ENCODE peak calls at places on chromosomes 12 and 14, in nine cellular contexts. K is ovary, S is upper lobe of left lung, J is sigmoid colon, D is HCT116, Q is adrenal gland, X is prostate gland, M is H1, N is stomach. G is an unnamed sample.

GRCh38 chr12:120916561-120916960 is 12.4 kb upstream of the SPPL3 start:
- DNase-seq in Q (no peak), M (no peak), K (no peak), J (no peak), S (no peak), N (no peak), D (no peak), X (no peak), G (no peak)

GRCh38 chr12:10615532-10615931 is 2.1 kb upstream of the MAGOHB start:
- DNase-seq in M (no peak), J (no peak), N (no peak), S (no peak), Q (no peak), K (no peak), X (no peak), D (no peak), G (no peak)

GRCh38 chr12:114275937-114276785 is 129.8 kb downstream of the TBX5 start:
- DNase-seq in D (no peak), K (no peak), J (no peak), M (no peak), Q (no peak), X (no peak), S (no peak), N (no peak), G (no peak)

GRCh38 chr12:121530600-121531355 is 50.0 kb downstream of the KDM2B start:
- DNase-seq in Q (peak), N (peak), S (peak), K (peak), M (no peak), J (peak), D (no peak), X (no peak), G (peak)

GRCh38 chr14:99234982-99235491 is 37.0 kb downstream of the BCL11B start:
- DNase-seq in N (no peak), M (peak), K (no peak), J (no peak), X (no peak), S (no peak), Q (no peak), D (peak), G (no peak)

GRCh38 chr14:29805415-29806123 is 122.1 kb downstream of the PRKD1 start:
- DNase-seq in X (no peak), N (peak), J (peak), K (peak), S (peak), D (no peak), M (no peak), Q (peak), G (no peak)

GRCh38 chr14:102902523-102903247 is 19.8 kb upstream of the AMN start:
- DNase-seq in N (no peak), K (no peak), D (no peak), X (no peak), S (no peak), M (no peak), J (no peak), Q (no peak), G (peak)

GRCh38 chr12:92764820-92765219 is 62.0 kb downstream of the PLEKHG7 start:
- DNase-seq in N (no peak), K (no peak), J (no peak), D (no peak), Q (no peak), S (no peak), M (no peak), X (no peak), G (no peak)

GRCh38 chr12:86834217-86834616 is 578.0 kb upstream of the MGAT4C start:
- DNase-seq in S (no peak), X (no peak), Q (no peak), M (no peak), D (no peak), N (no peak), K (no peak), J (no peak), G (no peak)

GRCh38 chr12:42235426-42235825 is 2.6 kb downstream of the YAF2 start:
- DNase-seq in D (no peak), M (no peak), Q (no peak), J (no peak), N (no peak), X (peak), K (peak), S (peak), G (no peak)

GRCh38 chr14:56760164-56760914 is 49.9 kb downstream of the OTX2 start:
- DNase-seq in N (no peak), D (no peak), M (no peak), Q (no peak), K (no peak), J (no peak), X (no peak), S (no peak), G (no peak)

GRCh38 chr12:116426391-116427136 is 132.6 kb upstream of the MAP1LC3B2 start:
- DNase-seq in D (peak), S (no peak), M (peak), N (no peak), J (peak), Q (no peak), K (peak), X (no peak), G (no peak)

GRCh38 chr12:50505945-50506344 is 1.2 kb downstream of the DIP2B start:
- DNase-seq in S (peak), K (no peak), M (no peak), D (no peak), X (peak), J (no peak), N (no peak), Q (peak), G (no peak)

GRCh38 chr14:103107941-103108748 is 13.6 kb downstream of the EXOC3L4 start:
- DNase-seq in M (no peak), D (no peak), N (no peak), Q (no peak), J (no peak), K (no peak), X (no peak), S (no peak), G (no peak)

GRCh38 chr12:88235183-88235833 is 93.2 kb downstream of the TMTC3 start:
- DNase-seq in K (no peak), M (no peak), X (no peak), Q (no peak), J (no peak), N (no peak), S (no peak), D (no peak), G (no peak)

GRCh38 chr12:29048787-29049186 is 100.3 kb upstream of the FAR2 start:
- DNase-seq in D (no peak), S (no peak), X (no peak), N (no peak), Q (no peak), K (no peak), J (no peak), M (no peak), G (no peak)

GRCh38 chr14:97854918-97855317 is 1057.7 kb downstream of the VRK1 start:
- DNase-seq in K (no peak), Q (no peak), M (no peak), D (no peak), X (no peak), J (no peak), S (no peak), N (no peak), G (no peak)

GRCh38 chr12:71900091-71900490 is 38.6 kb upstream of the TPH2 start:
- DNase-seq in N (no peak), S (no peak), Q (no peak), X (no peak), K (no peak), J (no peak), D (no peak), M (no peak), G (no peak)

GRCh38 chr12:188910-189621 is 24.9 kb downstream of the SLC6A12 start:
- DNase-seq in S (peak), J (no peak), N (peak), D (no peak), Q (peak), X (no peak), M (peak), K (peak), G (peak)

GRCh38 chr12:96177013-96177412 is 17.2 kb upstream of the ELK3 start:
- DNase-seq in S (peak), M (no peak), D (no peak), J (no peak), X (no peak), Q (no peak), N (no peak), K (no peak), G (no peak)

GRCh38 chr14:93857500-93857899 is 69.2 kb upstream of the PRIMA1 start:
- DNase-seq in X (peak), N (no peak), J (no peak), Q (no peak), D (peak), S (no peak), K (no peak), M (no peak), G (no peak)

GRCh38 chr14:104768437-104769323 is 15.7 kb downstream of the SIVA1 start:
- DNase-seq in X (peak), J (peak), N (peak), M (peak), D (peak), S (peak), Q (peak), K (peak), G (peak)

GRCh38 chr14:79842270-79842669 is 369.0 kb downstream of the DIO2 start:
- DNase-seq in M (no peak), S (peak), D (no peak), N (no peak), K (peak), Q (peak), X (no peak), J (peak), G (no peak)

GRCh38 chr12:46267618-46268348 is 1.1 kb downstream of the SLC38A1 start:
- DNase-seq in M (peak), X (peak), D (no peak), Q (peak), K (peak), S (peak), J (no peak), N (no peak), G (no peak)

GRCh38 chr14:104820669-104821228 is 19.8 kb downstream of the ZBTB42 start:
- DNase-seq in D (no peak), N (peak), M (peak), Q (peak), S (peak), X (peak), J (peak), K (peak), G (no peak)

GRCh38 chr12:7709969-7710368 is 1.3 kb upstream of the DPPA3 start:
- DNase-seq in N (no peak), J (no peak), D (no peak), Q (no peak), S (no peak), X (no peak), M (no peak), K (no peak), G (no peak)

GRCh38 chr14:32593290-32593942 is 264.3 kb downstream of the AKAP6 start:
- DNase-seq in D (no peak), S (no peak), Q (no peak), N (no peak), J (no peak), M (no peak), X (no peak), K (no peak), G (no peak)

GRCh38 chr14:78143489-78144145 is 26.6 kb upstream of the NRXN3 start:
- DNase-seq in K (no peak), J (no peak), M (no peak), X (no peak), S (no peak), D (no peak), N (no peak), Q (no peak), G (no peak)

GRCh38 chr12:1833596-1834028 is 13.2 kb downstream of the LRTM2 start:
- DNase-seq in J (peak), Q (no peak), S (no peak), K (no peak), N (no peak), X (no peak), M (no peak), D (no peak), G (no peak)

GRCh38 chr12:13348464-13348863 is 151.9 kb downstream of the EMP1 start:
- DNase-seq in D (no peak), Q (no peak), M (no peak), N (no peak), J (no peak), S (no peak), K (no peak), X (no peak), G (no peak)

GRCh38 chr12:78096909-78097597 is 266.4 kb downstream of the NAV3 start:
- DNase-seq in K (peak), J (no peak), M (no peak), N (no peak), S (no peak), X (no peak), Q (peak), D (no peak), G (no peak)

GRCh38 chr12:66044731-66045130 is 85.8 kb downstream of the LLPH start:
- DNase-seq in J (no peak), D (no peak), Q (no peak), X (no peak), N (no peak), S (no peak), M (no peak), K (no peak), G (no peak)

GRCh38 chr12:56488041-56488955 is at the start of gene GLS2:
- DNase-seq in M (peak), J (peak), D (no peak), X (peak), N (peak), S (peak), Q (peak), K (peak), G (peak)
- TF ChIP-seq POLR2A in M (no peak), J (no peak), D (no peak), X (no peak), N (no peak), S (no peak), Q (no peak), K (no peak), G (no peak)

GRCh38 chr14:23033801-23034497 is 751 bp downstream of the PSMB5 start:
- DNase-seq in D (no peak), K (no peak), M (no peak), Q (no peak), N (no peak), J (no peak), S (no peak), X (no peak), G (no peak)

GRCh38 chr14:23030936-23031335 is 3.8 kb downstream of the PSMB5 start:
- DNase-seq in X (no peak), J (no peak), Q (no peak), N (no peak), K (no peak), S (no peak), D (no peak), M (no peak), G (no peak)

GRCh38 chr14:23035303-23036164 is 834 bp upstream of the PSMB5 start:
- DNase-seq in Q (no peak), K (no peak), S (no peak), D (no peak), X (no peak), N (no peak), M (no peak), J (no peak), G (no peak)

GRCh38 chr14:23040100-23040499 is 1.9 kb upstream of the PSMB11 start:
- DNase-seq in D (no peak), S (no peak), Q (no peak), J (no peak), N (no peak), K (no peak), M (no peak), X (no peak), G (no peak)

GRCh38 chr14:23034498-23035302 is at the start of gene PSMB5:
- DNase-seq in N (peak), X (peak), Q (peak), S (peak), K (peak), M (peak), J (peak), D (peak), G (peak)
- TF ChIP-seq POLR2A in N (no peak), X (peak), Q (peak), S (peak), K (no peak), M (peak), J (peak), D (peak), G (peak)

GRCh38 chr12:52188658-52189057 is 3.2 kb downstream of the KRT80 start:
- DNase-seq in S (no peak), K (no peak), D (no peak), N (no peak), X (no peak), M (no peak), Q (no peak), J (no peak), G (no peak)
- TF ChIP-seq POLR2A in S (no peak), K (no peak), D (no peak), N (no peak), X (no peak), M (no peak), Q (no peak), J (no peak), G (no peak)

GRCh38 chr12:117742721-117743120 is 226.1 kb downstream of the KSR2 start:
- DNase-seq in S (no peak), M (no peak), Q (no peak), X (no peak), K (no peak), D (no peak), J (no peak), N (no peak), G (no peak)
- TF ChIP-seq POLR2A in S (no peak), M (no peak), Q (no peak), X (no peak), K (no peak), D (no peak), J (no peak), N (no peak), G (no peak)

DNA sequence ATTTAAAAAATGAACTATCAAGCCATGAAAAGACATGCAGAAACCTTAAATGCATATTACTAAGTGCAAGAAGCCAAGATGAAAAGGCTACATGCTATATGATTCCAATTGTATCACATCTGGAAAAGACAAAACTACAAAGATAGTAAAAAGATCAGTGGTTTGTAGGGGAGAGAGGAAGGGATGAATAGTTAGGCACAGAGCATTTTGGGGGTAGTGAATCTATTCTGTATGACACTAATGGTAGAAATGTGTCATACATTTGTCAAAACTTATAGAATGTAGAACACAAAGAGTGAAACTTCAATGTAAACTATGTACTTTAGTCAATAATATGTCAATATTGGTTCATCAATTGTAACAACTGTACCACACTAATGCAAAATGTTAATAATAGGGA is 20.8 kb downstream of the TXNDC16 start:
- DNase-seq in Q (no peak), D (no peak), N (no peak), S (no peak), J (no peak), X (no peak), M (no peak), K (no peak), G (no peak)
- TF ChIP-seq POLR2A in Q (no peak), D (no peak), N (no peak), S (no peak), J (no peak), X (no peak), M (no peak), K (no peak), G (no peak)

GRCh38 chr12:48473061-48473460 is 702 bp downstream of the ANP32D start:
- DNase-seq in X (no peak), J (no peak), D (no peak), M (no peak), K (no peak), N (no peak), S (no peak), Q (no peak), G (no peak)

GRCh38 chr12:48472259-48472658 is at the start of gene ANP32D:
- DNase-seq in M (no peak), S (no peak), D (no peak), J (no peak), Q (no peak), K (no peak), N (no peak), X (no peak), G (no peak)
- TF ChIP-seq POLR2A in M (no peak), S (no peak), D (no peak), J (no peak), Q (no peak), K (no peak), N (no peak), X (no peak), G (no peak)